ENCODE peak calls at places on chromosomes 5 and 9, in nine cellular contexts. N is thoracic aorta, P is keratinocyte, G is GM12864, X is GM12865, T is cardiac fibroblast, E is WERI-Rb-1, L is transverse colon, H is GM12878. C is an unnamed sample.

GRCh38 chr5:107580902-107581823 is 89.6 kb downstream of the EFNA5 start:
- DNase-seq in G (no peak), T (peak), P (no peak), E (no peak), X (peak), N (no peak), H (no peak), L (no peak), C (peak)

GRCh38 chr5:126624534-126624933 is 23.8 kb downstream of the PHAX start:
- DNase-seq in T (peak), X (no peak), G (no peak), E (no peak), L (no peak), H (no peak), P (no peak), N (no peak), C (peak)

GRCh38 chr9:85700330-85700729 is 41.4 kb downstream of the AGTPBP1 start:
- DNase-seq in T (no peak), H (no peak), E (no peak), X (no peak), P (no peak), G (no peak), L (no peak), N (no peak), C (no peak)

GRCh38 chr5:41071242-41071641 is at the start of gene MROH2B:
- DNase-seq in X (no peak), G (no peak), E (no peak), T (no peak), L (no peak), H (no peak), P (no peak), N (no peak), C (no peak)

GRCh38 chr5:137190441-137190840 is 308.7 kb downstream of the SPOCK1 start:
- DNase-seq in T (no peak), E (no peak), P (no peak), H (no peak), G (no peak), L (no peak), N (no peak), X (no peak), C (peak)

GRCh38 chr5:117769877-117770276 is 1195.3 kb upstream of the SEMA6A start:
- DNase-seq in H (no peak), E (no peak), L (no peak), X (no peak), P (no peak), N (no peak), T (no peak), G (no peak), C (no peak)

GRCh38 chr9:93814561-93814960 is 140.6 kb downstream of the BARX1 start:
- DNase-seq in G (no peak), L (no peak), T (no peak), X (no peak), E (no peak), N (no peak), P (no peak), H (no peak), C (no peak)

GRCh38 chr5:55600536-55601208 is 65.9 kb upstream of the PLPP1 start:
- DNase-seq in H (no peak), T (peak), L (no peak), X (no peak), G (no peak), P (no peak), N (no peak), E (no peak), C (peak)

GRCh38 chr5:141234109-141234508 is 11.0 kb downstream of the PCDHB14 start:
- DNase-seq in G (no peak), N (no peak), L (no peak), X (no peak), H (no peak), E (no peak), P (no peak), T (peak), C (peak)
- TF ChIP-seq CTCF in G (no peak), N (no peak), L (no peak), X (no peak), H (no peak), E (peak), P (no peak), T (peak), C (peak)

DNA sequence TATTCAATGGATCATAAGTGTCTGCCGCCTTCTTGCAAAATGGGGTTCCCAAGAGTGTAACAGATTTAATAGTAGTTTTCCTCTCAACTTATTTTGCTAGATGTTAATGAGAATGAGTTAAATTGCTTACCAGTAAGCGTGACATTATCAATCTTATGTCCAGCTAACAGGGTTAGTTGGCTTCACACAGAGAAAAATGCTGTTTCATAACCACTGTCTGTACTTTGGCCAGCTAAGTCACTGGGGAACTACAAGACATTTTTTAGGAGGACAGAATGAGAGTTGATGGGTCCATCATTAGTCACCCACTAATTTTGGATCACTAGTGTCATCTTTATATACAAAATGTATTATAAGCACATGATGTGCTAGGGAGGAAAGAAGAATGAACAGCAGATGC is 1.4 kb downstream of the CDC37L1 start:
- DNase-seq in T (peak), G (no peak), N (no peak), P (no peak), L (no peak), E (no peak), H (no peak), X (no peak), C (peak)
- H3K4me3 ChIP-seq in T (peak), G (peak), N (peak), P (peak), L (peak), E (no peak), H (peak), X (peak), C (peak)

GRCh38 chr5:158837908-158838307 is 261.8 kb downstream of the EBF1 start:
- DNase-seq in P (no peak), E (no peak), T (no peak), H (no peak), X (no peak), G (no peak), L (no peak), N (no peak), C (no peak)
- TF ChIP-seq CTCF in P (no peak), E (no peak), T (no peak), H (no peak), X (no peak), G (no peak), L (no peak), N (no peak), C (no peak)

DNA sequence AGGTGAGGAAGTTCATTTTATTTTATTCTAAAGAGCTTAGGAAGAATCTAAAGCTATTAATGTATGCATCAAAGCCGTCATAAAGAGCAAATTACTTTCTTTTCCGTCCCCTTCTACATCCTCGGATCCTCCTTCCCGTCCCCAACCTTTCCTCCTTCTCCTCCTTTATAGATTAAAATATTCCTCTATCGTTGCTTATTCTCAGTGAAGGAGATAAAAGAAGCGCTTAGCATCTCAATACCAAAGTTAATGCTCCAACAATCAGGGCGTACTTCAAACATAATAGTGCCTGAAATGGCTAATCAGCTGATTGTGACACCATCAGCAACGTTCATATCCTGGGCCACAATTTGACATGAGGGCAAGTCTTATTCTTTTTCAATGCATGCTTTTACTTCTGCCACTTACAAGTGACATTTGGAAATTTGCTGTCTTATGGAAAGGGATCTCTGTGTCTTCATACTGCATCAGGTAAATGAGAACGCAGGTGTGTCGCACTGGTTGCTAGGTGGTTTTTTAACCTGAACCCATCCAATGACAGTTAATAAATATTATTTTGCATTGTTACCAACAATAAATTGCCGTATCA is 975 bp downstream of the ADAMTS16 start:
- DNase-seq in X (no peak), T (no peak), N (no peak), L (no peak), H (no peak), G (no peak), P (no peak), E (no peak), C (no peak)
- H3K4me3 ChIP-seq in X (no peak), T (no peak), N (peak), L (no peak), H (no peak), G (no peak), P (no peak), E (no peak), C (no peak)

DNA sequence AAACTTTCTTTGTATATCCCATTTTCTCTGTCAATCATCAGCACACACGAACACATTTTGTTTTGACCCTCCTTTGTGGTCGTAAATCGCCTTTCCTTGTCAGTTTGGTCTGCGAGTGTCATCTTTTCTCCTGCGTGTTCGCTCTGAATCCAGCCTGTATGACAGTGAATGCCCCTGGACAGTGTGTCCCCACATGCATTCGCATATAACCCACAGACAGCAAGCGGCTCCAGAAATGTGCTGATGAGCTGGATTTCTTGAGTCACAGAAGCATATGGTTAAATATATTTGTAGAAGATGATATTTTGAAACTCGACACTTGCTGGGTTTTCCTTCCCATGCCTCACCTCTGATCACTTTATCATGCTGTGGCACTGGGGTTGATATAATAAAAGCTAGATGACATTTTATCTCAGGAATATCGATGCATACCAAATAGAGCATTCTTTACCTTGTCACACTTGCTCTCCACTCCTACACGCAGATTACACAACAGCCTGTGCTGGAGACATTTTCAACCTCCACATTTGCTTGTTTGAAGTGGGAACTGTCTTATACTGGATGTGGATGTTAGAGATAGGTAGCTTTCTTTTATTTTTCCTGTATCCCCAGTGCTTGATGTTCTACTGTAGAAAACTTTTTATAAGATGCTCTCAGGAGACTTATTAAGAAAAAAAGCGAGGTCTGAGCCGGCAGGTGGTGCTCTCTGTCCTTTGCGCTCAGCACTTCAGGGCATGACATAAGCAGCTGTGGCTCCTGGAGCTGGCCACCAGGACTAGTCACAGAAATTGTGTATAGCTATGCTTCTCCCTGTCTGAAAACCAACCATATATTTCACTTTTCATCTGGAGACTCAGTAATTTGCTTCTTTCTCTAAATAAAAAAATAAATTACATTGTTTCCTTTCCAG is 215.1 kb downstream of the SH3GL2 start:
- DNase-seq in P (no peak), T (peak), E (peak), H (no peak), G (no peak), L (peak), X (peak), N (no peak), C (peak)
- TF ChIP-seq CTCF in P (peak), T (no peak), E (peak), H (peak), G (peak), L (no peak), X (peak), N (no peak), C (peak)